ENCODE peak calls at places on chromosomes 3 and 15, in ten cellular contexts. X is kidney glomerular epithelial cell; P is SJSA1; B is effector CD4-positive, alpha-beta T cell; D is fibroblast of the conjunctiva; L is GOT3; W is thoracic aorta; R is T-cell; V is NCI-H1105; F is stimulated activated CD8-positive, alpha-beta memory T cell treated with anti-CD3 and anti-CD28 coated beads, Interleukin-12 subunit alpha, Interleukin-12 subunit beta, amount 100 ng/mL, for 4 hours. E is an unnamed sample.

GRCh38 chr3:167102071-167102470 is 278.0 kb downstream of the ZBBX start:
- DNase-seq in X (no peak), P (no peak), B (no peak), D (no peak), L (no peak), W (no peak), R (no peak), V (no peak), F (no peak), E (no peak)

GRCh38 chr3:66473181-66473580 is 27.6 kb downstream of the LRIG1 start:
- DNase-seq in X (no peak), P (no peak), B (no peak), D (no peak), L (no peak), W (no peak), R (no peak), V (no peak), F (no peak), E (peak; percentile 47)

GRCh38 chr15:100861511-100861991 is 18.1 kb upstream of the ALDH1A3 start:
- DNase-seq in X (no peak), P (no peak), B (no peak), D (no peak), L (no peak), W (no peak), R (no peak), V (no peak), F (no peak), E (no peak)

GRCh38 chr15:69034352-69034751 is 19.9 kb downstream of the NOX5 start:
- DNase-seq in X (peak; percentile 83), P (peak; percentile 42), B (no peak), D (no peak), L (no peak), W (no peak), R (no peak), V (no peak), F (no peak), E (no peak)

GRCh38 chr15:56821721-56822425 is 88.6 kb upstream of the ZNF280D start:
- DNase-seq in X (peak; percentile 54), P (peak; percentile 55), B (peak; percentile 4), D (peak; percentile 70), L (no peak), W (no peak), R (peak; percentile 17), V (peak; percentile 4), F (peak; percentile 10), E (no peak)

GRCh38 chr3:15557511-15557946 is 36.0 kb upstream of the COLQ start:
- DNase-seq in X (peak; percentile 83), P (peak; percentile 62), B (peak; percentile 42), D (peak; percentile 57), L (no peak), W (peak; percentile 13), R (peak; percentile 63), V (no peak), F (peak; percentile 3), E (peak; percentile 77)

GRCh38 chr3:56869157-56869889 is 67.6 kb upstream of the ARHGEF3 start:
- DNase-seq in X (peak; percentile 18), P (no peak), B (no peak), D (no peak), L (no peak), W (no peak), R (no peak), V (no peak), F (no peak), E (no peak)

GRCh38 chr3:149215474-149215873 is 6.2 kb downstream of the CP start:
- DNase-seq in X (no peak), P (no peak), B (no peak), D (no peak), L (no peak), W (no peak), R (no peak), V (peak; percentile 14), F (no peak), E (no peak)

GRCh38 chr15:89335289-89336041 is 841 bp upstream of the POLG start:
- DNase-seq in X (peak; percentile 67), P (no peak), B (peak; percentile 38), D (no peak), L (no peak), W (no peak), R (no peak), V (peak; percentile 65), F (no peak), E (no peak)

GRCh38 chr3:147390589-147391569 is 15.5 kb downstream of the ZIC4 start:
- DNase-seq in X (no peak), P (no peak), B (no peak), D (no peak), L (no peak), W (no peak), R (no peak), V (no peak), F (no peak), E (no peak)